ENCODE peak calls at places on chromosomes 6 and 20, in five cellular contexts. O is type B pancreatic cell, H is left lobe of liver, T is SJCRH30, Y is NCI-H2081. V is an unnamed sample.

GRCh38 chr20:58094160-58094559 is 134.3 kb downstream of the ANKRD60 start:
- DNase-seq in H (peak), T (no peak), Y (no peak), O (no peak), V (no peak)

GRCh38 chr6:162260024-162260423 is 467.5 kb downstream of the PRKN start:
- DNase-seq in O (no peak), Y (no peak), T (no peak), H (no peak), V (no peak)

GRCh38 chr6:160393966-160394653 is 45.9 kb downstream of the SLC22A3 start:
- DNase-seq in T (no peak), H (peak), O (no peak), Y (no peak), V (peak)

GRCh38 chr6:4587171-4587570 is 189.0 kb upstream of the CDYL start:
- DNase-seq in Y (no peak), T (no peak), H (no peak), O (no peak), V (no peak)

GRCh38 chr20:19129976-19130612 is 82.3 kb upstream of the SLC24A3 start:
- DNase-seq in H (no peak), O (no peak), T (no peak), Y (no peak), V (no peak)

GRCh38 chr20:48875914-48876240 is 45.6 kb upstream of the ARFGEF2 start:
- DNase-seq in Y (no peak), H (no peak), T (peak), O (no peak), V (no peak)

GRCh38 chr20:44198872-44199271 is 11.7 kb downstream of the OSER1 start:
- DNase-seq in H (no peak), T (no peak), Y (no peak), O (no peak), V (no peak)

GRCh38 chr6:158661156-158661555 is 11.3 kb downstream of the SYTL3 start:
- DNase-seq in T (no peak), Y (no peak), H (no peak), O (no peak), V (no peak)

GRCh38 chr6:145813285-145814034 is 1.1 kb downstream of the FBXO30 start:
- DNase-seq in H (no peak), T (peak), Y (no peak), O (no peak), V (no peak)

GRCh38 chr20:57395111-57395959 is 4.1 kb downstream of the RBM38 start:
- DNase-seq in T (peak), H (no peak), O (no peak), Y (no peak), V (no peak)

GRCh38 chr6:27279513-27280063 is 32.1 kb downstream of the PRSS16 start:
- DNase-seq in Y (no peak), H (no peak), T (no peak), O (no peak), V (no peak)

GRCh38 chr6:146770965-146771735 is 172.4 kb downstream of the ADGB start:
- DNase-seq in O (no peak), T (no peak), Y (no peak), H (peak), V (peak)

GRCh38 chr6:68559052-68559451 is 76.0 kb upstream of the ADGRB3 start:
- DNase-seq in T (peak), H (no peak), O (no peak), Y (peak), V (no peak)

GRCh38 chr6:170269873-170270541 is 20.9 kb downstream of the DLL1 start:
- DNase-seq in O (no peak), Y (no peak), H (no peak), T (peak), V (no peak)

GRCh38 chr6:72418495-72418894 is 203.4 kb upstream of the KCNQ5 start:
- DNase-seq in O (no peak), T (peak), Y (no peak), H (no peak), V (no peak)

GRCh38 chr6:140661691-140662090 is 1287.2 kb upstream of the CITED2 start:
- DNase-seq in Y (no peak), O (no peak), T (no peak), H (no peak), V (no peak)

GRCh38 chr20:9919271-9920014 is 80.6 kb upstream of the PAK5 start:
- DNase-seq in Y (no peak), O (no peak), T (no peak), H (no peak), V (no peak)

GRCh38 chr6:168182908-168183612 is 104.0 kb upstream of the FRMD1 start:
- DNase-seq in H (no peak), O (peak), Y (no peak), T (no peak), V (no peak)

V was measured in right lobe of liver.